ENCODE peak calls at places on chromosomes 13 and 19, in five cellular contexts. One of them, this sample, is unnamed.

GRCh38 chr13:97262058-97262457 is 39.9 kb downstream of the MBNL2 start:
- DNase-seq in GM06990: no peak
- DNase-seq in bronchial epithelial cell: no peak
- DNase-seq in mammary epithelial cell: no peak
- DNase-seq in lower leg skin: no peak
- DNase-seq in this sample: no peak

GRCh38 chr19:32186542-32187330 is 158.7 kb upstream of the ZNF507 start:
- DNase-seq in GM06990: no peak
- DNase-seq in bronchial epithelial cell: no peak
- DNase-seq in mammary epithelial cell: no peak
- DNase-seq in lower leg skin: peak; percentile 48
- DNase-seq in this sample: no peak

GRCh38 chr19:46716013-46716671 is 772 bp downstream of the PRKD2 start:
- DNase-seq in GM06990: no peak
- DNase-seq in bronchial epithelial cell: no peak
- DNase-seq in mammary epithelial cell: no peak
- DNase-seq in lower leg skin: no peak
- DNase-seq in this sample: no peak

GRCh38 chr19:35509018-35509652 is 4.3 kb downstream of the DMKN start:
- DNase-seq in GM06990: peak; percentile 50
- DNase-seq in bronchial epithelial cell: peak; percentile 79
- DNase-seq in mammary epithelial cell: peak; percentile 79
- DNase-seq in lower leg skin: no peak
- DNase-seq in this sample: peak; percentile 89

GRCh38 chr19:54481326-54481930 is 8.3 kb upstream of the CDC42EP5 start:
- DNase-seq in GM06990: peak; percentile 67
- DNase-seq in bronchial epithelial cell: peak; percentile 30
- DNase-seq in mammary epithelial cell: peak; percentile 22
- DNase-seq in lower leg skin: no peak
- DNase-seq in this sample: peak; percentile 46

GRCh38 chr13:66036024-66036614 is 1194.0 kb downstream of the PCDH9 start:
- DNase-seq in GM06990: no peak
- DNase-seq in bronchial epithelial cell: peak; percentile 12
- DNase-seq in mammary epithelial cell: no peak
- DNase-seq in lower leg skin: no peak
- DNase-seq in this sample: peak; percentile 57

GRCh38 chr13:49585220-49586157 is at the start of gene RCBTB1:
- DNase-seq in GM06990: peak; percentile 87
- DNase-seq in bronchial epithelial cell: peak; percentile 50
- DNase-seq in mammary epithelial cell: peak; percentile 74
- DNase-seq in lower leg skin: peak; percentile 92
- DNase-seq in this sample: peak; percentile 64

GRCh38 chr19:17755977-17756670 is 4.8 kb downstream of the FCHO1 start:
- DNase-seq in GM06990: peak; percentile 83
- DNase-seq in bronchial epithelial cell: no peak
- DNase-seq in mammary epithelial cell: no peak
- DNase-seq in lower leg skin: no peak
- DNase-seq in this sample: peak; percentile 37

GRCh38 chr19:20165971-20166592 is 932 bp upstream of the ZNF486 start:
- DNase-seq in GM06990: no peak
- DNase-seq in bronchial epithelial cell: peak; percentile 19
- DNase-seq in mammary epithelial cell: no peak
- DNase-seq in lower leg skin: no peak
- DNase-seq in this sample: no peak

GRCh38 chr13:46773556-46773955 is 23.4 kb downstream of the ESD start:
- DNase-seq in GM06990: no peak
- DNase-seq in bronchial epithelial cell: no peak
- DNase-seq in mammary epithelial cell: no peak
- DNase-seq in lower leg skin: no peak
- DNase-seq in this sample: no peak

GRCh38 chr19:49581007-49581508 is at the start of gene PRRG2:
- DNase-seq in GM06990: no peak
- DNase-seq in bronchial epithelial cell: peak; percentile 51
- DNase-seq in mammary epithelial cell: peak; percentile 69
- DNase-seq in lower leg skin: no peak
- DNase-seq in this sample: peak; percentile 76

GRCh38 chr19:44607049-44607448 is 6.3 kb upstream of the IGSF23 start:
- DNase-seq in GM06990: no peak
- DNase-seq in bronchial epithelial cell: peak; percentile 82
- DNase-seq in mammary epithelial cell: no peak
- DNase-seq in lower leg skin: no peak
- DNase-seq in this sample: peak; percentile 76

GRCh38 chr19:55640043-55640576 is 692 bp upstream of the ZNF580 start:
- DNase-seq in GM06990: peak; percentile 88
- DNase-seq in bronchial epithelial cell: no peak
- DNase-seq in mammary epithelial cell: peak; percentile 58
- DNase-seq in lower leg skin: no peak
- DNase-seq in this sample: peak; percentile 81

GRCh38 chr19:23313196-23313595 is 63.0 kb upstream of the ZNF724 start:
- DNase-seq in GM06990: no peak
- DNase-seq in bronchial epithelial cell: no peak
- DNase-seq in mammary epithelial cell: no peak
- DNase-seq in lower leg skin: no peak
- DNase-seq in this sample: no peak

GRCh38 chr13:99566125-99567083 is 65.1 kb downstream of the TM9SF2 start:
- DNase-seq in GM06990: peak; percentile 38
- DNase-seq in bronchial epithelial cell: no peak
- DNase-seq in mammary epithelial cell: no peak
- DNase-seq in lower leg skin: no peak
- DNase-seq in this sample: no peak

GRCh38 chr13:42218576-42218975 is 53.4 kb upstream of the AKAP11 start:
- DNase-seq in GM06990: no peak
- DNase-seq in bronchial epithelial cell: peak; percentile 31
- DNase-seq in mammary epithelial cell: peak; percentile 49
- DNase-seq in lower leg skin: no peak
- DNase-seq in this sample: peak; percentile 9

GRCh38 chr19:19098703-19099632 is 35.2 kb downstream of the SLC25A42 start:
- DNase-seq in GM06990: no peak
- DNase-seq in bronchial epithelial cell: no peak
- DNase-seq in mammary epithelial cell: no peak
- DNase-seq in lower leg skin: no peak
- DNase-seq in this sample: no peak

GRCh38 chr19:13849991-13850909 is 26.7 kb upstream of the NANOS3 start:
- DNase-seq in GM06990: peak; percentile 65
- DNase-seq in bronchial epithelial cell: no peak
- DNase-seq in mammary epithelial cell: peak; percentile 69
- DNase-seq in lower leg skin: peak; percentile 97
- DNase-seq in this sample: peak; percentile 77

GRCh38 chr13:39777527-39778061 is 122.1 kb downstream of the COG6 start:
- DNase-seq in GM06990: no peak
- DNase-seq in bronchial epithelial cell: peak; percentile 94
- DNase-seq in mammary epithelial cell: peak; percentile 92
- DNase-seq in lower leg skin: no peak
- DNase-seq in this sample: peak; percentile 94

GRCh38 chr19:24054044-24054935 is 32.7 kb upstream of the ZNF254 start:
- DNase-seq in GM06990: no peak
- DNase-seq in bronchial epithelial cell: peak; percentile 100
- DNase-seq in mammary epithelial cell: peak; percentile 99
- DNase-seq in lower leg skin: no peak
- DNase-seq in this sample: peak; percentile 99

GRCh38 chr19:7926021-7926726 is at the start of gene CTXN1:
- DNase-seq in GM06990: peak; percentile 56
- DNase-seq in bronchial epithelial cell: no peak
- DNase-seq in mammary epithelial cell: no peak
- DNase-seq in lower leg skin: no peak
- DNase-seq in this sample: peak; percentile 62

GRCh38 chr13:97257800-97258799 is 36.0 kb downstream of the MBNL2 start:
- DNase-seq in GM06990: peak; percentile 43
- DNase-seq in bronchial epithelial cell: peak; percentile 96
- DNase-seq in mammary epithelial cell: peak; percentile 79
- DNase-seq in lower leg skin: peak; percentile 91
- DNase-seq in this sample: peak; percentile 81

GRCh38 chr19:34367424-34367957 is 2.5 kb downstream of the GPI start:
- DNase-seq in GM06990: no peak
- DNase-seq in bronchial epithelial cell: no peak
- DNase-seq in mammary epithelial cell: no peak
- DNase-seq in lower leg skin: no peak
- DNase-seq in this sample: no peak

GRCh38 chr19:34365463-34366401 is 736 bp downstream of the GPI start:
- DNase-seq in GM06990: peak; percentile 28
- DNase-seq in bronchial epithelial cell: peak; percentile 23
- DNase-seq in mammary epithelial cell: peak; percentile 31
- DNase-seq in lower leg skin: peak; percentile 89
- DNase-seq in this sample: peak; percentile 35

GRCh38 chr19:34364830-34365462 is at the start of gene GPI:
- DNase-seq in GM06990: peak; percentile 77
- DNase-seq in bronchial epithelial cell: peak; percentile 13
- DNase-seq in mammary epithelial cell: peak; percentile 53
- DNase-seq in lower leg skin: peak; percentile 89
- DNase-seq in this sample: peak; percentile 64

GRCh38 chr19:34368338-34368737 is 3.3 kb downstream of the GPI start:
- DNase-seq in GM06990: no peak
- DNase-seq in bronchial epithelial cell: no peak
- DNase-seq in mammary epithelial cell: no peak
- DNase-seq in lower leg skin: no peak
- DNase-seq in this sample: no peak

DNA sequence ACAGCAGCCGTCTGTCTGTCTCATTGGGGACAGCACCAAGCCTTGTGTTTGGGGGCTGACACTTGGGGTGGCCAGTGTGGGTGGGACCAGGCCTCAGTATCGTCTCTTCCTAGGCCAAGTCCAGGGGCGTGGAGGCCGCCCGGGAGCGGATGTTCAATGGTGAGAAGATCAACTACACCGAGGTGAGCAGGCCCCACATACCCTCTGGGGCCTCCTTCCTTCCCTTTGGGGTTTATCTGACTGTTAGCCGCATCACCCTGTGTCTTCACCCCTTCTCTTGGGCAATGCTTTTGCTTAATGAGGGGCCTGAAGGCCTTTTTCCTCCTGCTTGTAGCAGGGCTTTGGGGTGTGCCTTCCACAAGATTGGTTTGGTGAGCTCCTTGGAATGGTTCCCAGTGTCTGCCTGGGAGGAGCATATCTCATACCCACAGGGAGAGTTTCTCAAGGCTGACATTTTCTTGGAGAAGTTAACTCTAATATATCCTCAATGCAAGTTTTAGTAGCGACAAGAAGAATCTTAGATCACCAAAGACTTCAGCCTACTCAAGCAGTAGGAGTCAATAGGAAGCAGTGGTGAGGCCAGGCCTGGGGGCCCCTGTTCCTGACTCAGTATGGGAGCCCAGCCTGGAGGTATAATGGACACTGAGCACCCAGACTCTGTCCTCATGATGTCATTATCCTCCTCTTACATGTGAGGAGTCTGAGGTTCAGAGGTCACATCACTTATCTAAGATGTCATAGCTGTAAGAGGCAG is 1.9 kb downstream of the GPI start:
- DNase-seq in GM06990: no peak
- DNase-seq in bronchial epithelial cell: peak; percentile 10
- DNase-seq in mammary epithelial cell: peak; percentile 17
- DNase-seq in lower leg skin: no peak
- DNase-seq in this sample: peak; percentile 46
- H3K4me3 ChIP-seq in GM06990: peak overlapping the region; percentile 91
- H3K4me3 ChIP-seq in bronchial epithelial cell: no peak overlapping the region
- H3K4me3 ChIP-seq in mammary epithelial cell: peak overlapping the region; percentile 89
- H3K4me3 ChIP-seq in lower leg skin: no peak overlapping the region
- H3K4me3 ChIP-seq in this sample: peak overlapping the region; percentile 87

GRCh38 chr19:1262687-1263123 is 6.4 kb upstream of the CIRBP start:
- DNase-seq in GM06990: no peak
- DNase-seq in bronchial epithelial cell: no peak
- DNase-seq in mammary epithelial cell: no peak
- DNase-seq in lower leg skin: no peak
- DNase-seq in this sample: no peak

GRCh38 chr19:1260749-1261511 is 8.2 kb upstream of the CIRBP start:
- DNase-seq in GM06990: peak; percentile 99
- DNase-seq in bronchial epithelial cell: peak; percentile 86
- DNase-seq in mammary epithelial cell: peak; percentile 94
- DNase-seq in lower leg skin: peak; percentile 99
- DNase-seq in this sample: peak; percentile 96

GRCh38 chr19:1261863-1262686 is 7.1 kb upstream of the CIRBP start:
- DNase-seq in GM06990: no peak
- DNase-seq in bronchial epithelial cell: no peak
- DNase-seq in mammary epithelial cell: no peak
- DNase-seq in lower leg skin: peak; percentile 95
- DNase-seq in this sample: peak; percentile 58

GRCh38 chr19:1259873-1260748 is 9.0 kb upstream of the CIRBP start:
- DNase-seq in GM06990: peak; percentile 79
- DNase-seq in bronchial epithelial cell: peak; percentile 68
- DNase-seq in mammary epithelial cell: no peak
- DNase-seq in lower leg skin: peak; percentile 90
- DNase-seq in this sample: peak; percentile 65

DNA sequence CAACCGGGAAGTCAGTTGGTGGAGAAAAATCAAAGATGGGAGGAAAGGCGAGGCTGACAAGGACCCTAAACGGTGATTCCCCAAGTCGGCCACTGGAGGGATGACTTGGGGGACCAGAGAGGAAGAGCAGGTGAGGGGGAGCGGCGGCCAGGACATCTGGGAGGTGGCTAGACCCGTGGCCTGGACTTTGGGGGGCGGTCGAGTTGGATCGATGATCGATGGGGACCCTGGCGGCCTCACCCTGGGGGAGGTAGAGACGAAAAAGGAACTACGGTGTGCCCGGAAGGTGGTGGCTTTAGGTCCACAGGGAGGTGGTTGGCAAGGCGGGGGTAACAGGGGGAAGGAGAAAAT is 7.6 kb upstream of the CIRBP start:
- DNase-seq in GM06990: peak; percentile 63
- DNase-seq in bronchial epithelial cell: no peak
- DNase-seq in mammary epithelial cell: no peak
- DNase-seq in lower leg skin: peak; percentile 90
- DNase-seq in this sample: no peak
- TF ChIP-seq CTCF in GM06990: peak; percentile 19
- TF ChIP-seq CTCF in bronchial epithelial cell: peak; percentile 13
- TF ChIP-seq CTCF in mammary epithelial cell: peak; percentile 26
- TF ChIP-seq CTCF in lower leg skin: no peak
- TF ChIP-seq CTCF in this sample: no peak

GRCh38 chr19:16389848-16390247 is 65.2 kb downstream of the KLF2 start:
- DNase-seq in GM06990: no peak
- DNase-seq in bronchial epithelial cell: no peak
- DNase-seq in mammary epithelial cell: no peak
- DNase-seq in lower leg skin: no peak
- DNase-seq in this sample: no peak

GRCh38 chr19:16394681-16395375 is 70.2 kb downstream of the KLF2 start:
- DNase-seq in GM06990: no peak
- DNase-seq in bronchial epithelial cell: peak; percentile 31
- DNase-seq in mammary epithelial cell: no peak
- DNase-seq in lower leg skin: no peak
- DNase-seq in this sample: peak; percentile 22

GRCh38 chr19:16386619-16387240 is 62.1 kb downstream of the KLF2 start:
- DNase-seq in GM06990: no peak
- DNase-seq in bronchial epithelial cell: peak; percentile 49
- DNase-seq in mammary epithelial cell: peak; percentile 27
- DNase-seq in lower leg skin: no peak
- DNase-seq in this sample: peak; percentile 65

GRCh38 chr19:16394111-16394510 is 69.5 kb downstream of the KLF2 start:
- DNase-seq in GM06990: no peak
- DNase-seq in bronchial epithelial cell: no peak
- DNase-seq in mammary epithelial cell: no peak
- DNase-seq in lower leg skin: no peak
- DNase-seq in this sample: no peak

GRCh38 chr19:16391301-16392055 is 66.9 kb downstream of the KLF2 start:
- DNase-seq in GM06990: no peak
- DNase-seq in bronchial epithelial cell: no peak
- DNase-seq in mammary epithelial cell: no peak
- DNase-seq in lower leg skin: no peak
- DNase-seq in this sample: no peak
- H3K4me3 ChIP-seq in GM06990: no peak overlapping the region
- H3K4me3 ChIP-seq in bronchial epithelial cell: no peak overlapping the region
- H3K4me3 ChIP-seq in mammary epithelial cell: no peak overlapping the region
- H3K4me3 ChIP-seq in lower leg skin: no peak overlapping the region
- H3K4me3 ChIP-seq in this sample: no peak overlapping the region

GRCh38 chr13:30000373-30000770 is 150.0 kb upstream of the UBL3 start:
- DNase-seq in GM06990: no peak
- DNase-seq in bronchial epithelial cell: no peak
- DNase-seq in mammary epithelial cell: no peak
- DNase-seq in lower leg skin: no peak
- DNase-seq in this sample: no peak
- TF ChIP-seq CTCF in GM06990: no peak
- TF ChIP-seq CTCF in bronchial epithelial cell: no peak
- TF ChIP-seq CTCF in mammary epithelial cell: no peak
- TF ChIP-seq CTCF in lower leg skin: no peak
- TF ChIP-seq CTCF in this sample: no peak